ENCODE peak calls at places on chromosomes 3 and 15, in six cellular contexts. P is left ventricle myocardium inferior, I is mesendoderm, K is NB4, R is astrocyte of the spinal cord, Q is esophagus muscularis mucosa. L is an unnamed sample.

GRCh38 chr15:31235298-31236183 is 91.1 kb upstream of the KLF13 start:
- DNase-seq in R (no peak), Q (no peak), P (peak; percentile 82), K (no peak), I (no peak), L (no peak)

GRCh38 chr3:82883072-82883471 is 1121.6 kb upstream of the GBE1 start:
- DNase-seq in R (no peak), I (no peak), P (no peak), Q (no peak), K (no peak), L (no peak)

GRCh38 chr3:177441813-177442646 is 244.7 kb upstream of the TBL1XR1 start:
- DNase-seq in K (peak; percentile 58), I (peak; percentile 63), P (no peak), R (no peak), Q (no peak), L (no peak)

GRCh38 chr3:87546216-87546615 is 269.8 kb upstream of the POU1F1 start:
- DNase-seq in Q (no peak), I (no peak), R (no peak), P (no peak), K (no peak), L (no peak)

GRCh38 chr3:58521002-58521670 is 15.9 kb downstream of the ACOX2 start:
- DNase-seq in K (peak; percentile 83), R (no peak), I (peak; percentile 49), P (no peak), Q (no peak), L (no peak)

GRCh38 chr3:60079076-60079475 is 1029.3 kb upstream of the CFAP20DC start:
- DNase-seq in I (peak; percentile 31), K (no peak), Q (no peak), R (no peak), P (no peak), L (no peak)

GRCh38 chr15:40770147-40770721 is 454 bp downstream of the C15orf62 start:
- DNase-seq in R (peak; percentile 24), I (no peak), Q (no peak), K (peak; percentile 38), P (no peak), L (no peak)

GRCh38 chr3:42226470-42227425 is 39.2 kb downstream of the CCK start:
- DNase-seq in Q (no peak), K (peak; percentile 26), I (peak; percentile 53), R (no peak), P (no peak), L (no peak)

GRCh38 chr3:43909149-43909548 is 218.4 kb downstream of the ABHD5 start:
- DNase-seq in I (no peak), P (peak; percentile 23), R (no peak), K (no peak), Q (peak; percentile 55), L (no peak)

GRCh38 chr3:195558602-195559001 is 15.5 kb upstream of the PPP1R2 start:
- DNase-seq in I (peak; percentile 62), R (no peak), Q (no peak), K (peak; percentile 61), P (no peak), L (no peak)

GRCh38 chr15:29854413-29854812 is 32.1 kb upstream of the TJP1 start:
- DNase-seq in P (no peak), R (no peak), I (no peak), K (no peak), Q (no peak), L (no peak)

GRCh38 chr15:68729789-68730201 is 90.9 kb downstream of the ANP32A start:
- DNase-seq in I (no peak), P (peak; percentile 46), Q (no peak), K (no peak), R (peak; percentile 22), L (no peak)

GRCh38 chr3:126851934-126852333 is 131.0 kb upstream of the PLXNA1 start:
- DNase-seq in I (peak; percentile 17), K (no peak), R (no peak), P (no peak), Q (no peak), L (no peak)

GRCh38 chr3:81951106-81951505 is 189.7 kb upstream of the GBE1 start:
- DNase-seq in K (no peak), Q (no peak), P (no peak), R (no peak), I (no peak), L (no peak)

GRCh38 chr3:171274222-171274621 is 186.0 kb downstream of the TNIK start:
- DNase-seq in Q (no peak), K (no peak), P (no peak), I (no peak), R (no peak), L (no peak)

DNA sequence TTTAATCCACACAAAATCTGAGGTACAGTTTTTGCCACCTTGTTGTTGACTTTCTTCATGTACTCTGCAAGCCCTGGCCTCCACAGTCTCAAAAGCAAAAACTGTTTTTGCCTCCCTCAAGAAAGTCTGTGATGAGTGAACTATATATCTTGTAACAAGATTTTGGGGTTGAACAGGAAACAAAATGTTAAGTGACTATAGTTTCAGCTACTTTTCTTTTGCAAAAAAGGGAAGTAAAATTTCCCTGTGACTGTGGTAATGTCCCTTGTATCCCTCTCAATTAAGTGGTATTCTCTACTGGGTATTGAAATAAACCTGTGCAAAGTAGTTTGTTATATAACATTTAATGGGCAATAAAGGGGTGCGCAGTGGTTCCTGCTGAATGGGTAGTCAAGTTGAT is 21.3 kb upstream of the SCAANT1 start:
- DNase-seq in I (no peak), K (peak; percentile 67), P (no peak), R (no peak), Q (no peak), L (no peak)
- H3K4me3 ChIP-seq in I (no peak overlapping the region), K (no peak overlapping the region), P (no peak overlapping the region), R (no peak overlapping the region), Q (no peak overlapping the region), L (no peak overlapping the region)

GRCh38 chr3:103319912-103320311 is 885.1 kb downstream of the ZPLD1 start:
- DNase-seq in Q (no peak), P (no peak), I (peak; percentile 39), R (no peak), K (no peak), L (no peak)
- H3K4me3 ChIP-seq in Q (no peak overlapping the region), P (no peak overlapping the region), I (no peak overlapping the region), R (no peak overlapping the region), K (no peak overlapping the region), L (no peak overlapping the region)

GRCh38 chr3:13645791-13646637 is 97.1 kb downstream of the FBLN2 start:
- DNase-seq in I (no peak), Q (no peak), P (no peak), K (no peak), R (no peak), L (no peak)
- H3K4me3 ChIP-seq in I (no peak overlapping the region), Q (no peak overlapping the region), P (no peak overlapping the region), K (no peak overlapping the region), R (no peak overlapping the region), L (no peak overlapping the region)

GRCh38 chr3:156675744-156676466 is 1.5 kb downstream of the TIPARP start:
- DNase-seq in Q (no peak), K (peak; percentile 52), P (peak; percentile 21), R (peak; percentile 86), I (peak; percentile 19), L (peak; percentile 68)

GRCh38 chr3:156676467-156677119 is 2.2 kb downstream of the TIPARP start:
- DNase-seq in I (no peak), Q (no peak), K (peak; percentile 32), R (peak; percentile 54), P (no peak), L (no peak)

GRCh38 chr3:156678216-156678615 is 3.8 kb downstream of the TIPARP start:
- DNase-seq in K (no peak), I (no peak), Q (no peak), P (no peak), R (no peak), L (no peak)

GRCh38 chr3:156677120-156677479 is 2.7 kb downstream of the TIPARP start:
- DNase-seq in Q (no peak), K (no peak), R (no peak), I (no peak), P (no peak), L (no peak)

GRCh38 chr3:156677536-156677935 is 3.1 kb downstream of the TIPARP start:
- DNase-seq in I (no peak), K (no peak), Q (no peak), P (no peak), R (peak; percentile 42), L (no peak)
- H3K4me3 ChIP-seq in I (no peak overlapping the region), K (peak overlapping the region; percentile 77), Q (no peak overlapping the region), P (peak overlapping the region; percentile 81), R (no peak overlapping the region), L (peak overlapping the region; percentile 80)

DNA sequence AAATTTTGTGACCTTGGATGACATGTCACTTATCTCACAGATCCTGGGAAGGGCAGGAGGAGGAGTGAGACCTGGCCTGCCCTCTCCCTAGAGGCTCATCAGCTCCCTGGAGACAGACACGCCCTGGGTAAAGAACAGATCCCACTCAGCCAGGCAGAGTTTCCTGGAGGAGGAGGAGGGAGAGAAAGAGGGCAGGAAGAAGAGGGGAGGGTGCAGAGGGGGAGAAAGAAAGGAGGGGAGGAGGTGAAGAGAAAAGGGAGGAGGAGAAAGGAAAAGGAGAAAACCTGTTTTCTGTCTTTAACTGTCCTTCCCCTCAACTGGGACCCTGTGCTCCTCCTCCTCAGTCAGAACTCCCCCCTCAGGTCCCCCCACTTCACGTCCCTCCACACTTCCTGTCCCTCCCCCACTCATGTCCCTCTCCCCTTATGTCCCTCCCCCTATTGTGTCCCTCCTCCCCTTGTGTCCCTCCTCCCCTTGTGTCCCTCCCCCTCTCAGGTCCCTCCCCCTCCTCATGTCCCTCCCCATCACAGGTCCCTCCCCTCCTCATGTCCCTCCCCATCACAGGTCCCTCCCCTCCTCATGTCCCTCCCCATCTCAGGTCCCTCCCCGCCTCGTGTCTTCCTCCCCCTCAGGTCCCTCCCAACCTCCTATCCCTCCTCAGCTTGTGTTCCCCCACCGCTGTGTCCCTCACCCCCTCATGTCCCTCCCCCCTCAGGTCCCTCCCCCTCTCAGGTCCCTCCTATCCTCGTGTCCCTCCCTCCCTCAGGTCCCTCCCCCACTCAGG is 52.3 kb upstream of the CGNL1 start:
- DNase-seq in I (peak; percentile 97), P (peak; percentile 10), R (peak; percentile 77), K (peak; percentile 41), Q (no peak), L (peak; percentile 49)
- H3K4me3 ChIP-seq in I (no peak overlapping the region), P (no peak overlapping the region), R (no peak overlapping the region), K (no peak overlapping the region), Q (no peak overlapping the region), L (no peak overlapping the region)

DNA sequence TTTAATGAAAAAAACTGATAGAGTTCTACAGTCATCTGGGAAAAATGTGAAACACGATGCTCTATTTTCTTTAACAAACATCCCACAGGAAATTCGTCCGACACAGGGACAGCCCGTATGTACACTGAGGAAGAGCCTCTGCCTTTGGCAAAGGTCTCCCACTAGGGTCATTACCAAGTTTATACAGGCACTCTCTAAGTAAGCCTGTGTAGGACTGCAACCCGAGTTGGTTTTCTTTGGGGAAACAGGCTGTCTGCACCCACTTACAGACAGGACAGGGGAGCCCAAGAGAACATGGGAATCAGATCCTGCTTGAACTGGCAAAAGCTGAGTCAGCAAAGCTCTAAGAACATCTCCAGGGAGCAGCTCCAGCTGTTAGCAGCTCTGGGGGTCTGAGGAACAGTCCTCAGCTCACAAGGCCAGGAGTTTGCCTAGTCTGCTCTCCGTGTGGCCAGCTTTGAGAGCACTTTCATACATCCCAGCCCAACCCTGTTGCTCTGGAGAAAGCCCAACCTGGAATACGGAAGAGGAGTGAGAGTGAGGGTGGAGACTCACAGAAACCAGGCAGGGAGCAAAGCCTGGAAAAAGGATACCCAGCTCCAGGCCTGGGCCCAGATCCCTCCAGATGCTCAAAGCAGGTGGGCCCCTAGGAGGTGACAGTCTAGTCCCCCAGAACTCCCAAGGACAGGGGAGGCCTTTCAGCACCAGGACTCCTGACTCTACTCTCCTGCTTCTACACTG is 1.9 kb downstream of the TBC1D2B start:
- DNase-seq in Q (no peak), P (no peak), K (peak; percentile 44), R (peak; percentile 93), I (peak; percentile 93), L (peak; percentile 93)
- H3K4me3 ChIP-seq in Q (peak overlapping the region; percentile 94), P (peak overlapping the region; percentile 94), K (peak overlapping the region; percentile 97), R (peak overlapping the region; percentile 81), I (no peak overlapping the region), L (peak overlapping the region; percentile 58)